ENCODE peak calls at places on chromosomes 5 and 9, in nine cellular contexts. C is spleen, Q is transverse colon, G is K562, P is GM23338, D is suprapubic skin, M is H1, U is stomach, N is sigmoid colon. V is an unnamed sample.
A peak's percentile ranks its signal among the peaks of the same experiment; 100 is the strongest.

GRCh38 chr5:156155638-156156037 is 171.3 kb upstream of the SGCD start:
- DNase-seq in P (no peak), M (no peak), G (no peak), U (no peak), N (no peak), D (no peak), Q (peak; percentile 9), C (no peak), V (no peak)

GRCh38 chr5:129094924-129095797 is 612 bp downstream of the ISOC1 start:
- DNase-seq in P (peak; percentile 57), M (peak; percentile 81), Q (peak; percentile 79), D (peak; percentile 80), C (peak; percentile 93), U (peak; percentile 68), N (peak; percentile 85), G (peak; percentile 58), V (peak; percentile 25)

GRCh38 chr5:180853522-180853921 is 7.6 kb downstream of the ZFP62 start:
- DNase-seq in N (no peak), D (no peak), P (no peak), Q (no peak), M (no peak), U (no peak), C (no peak), G (no peak), V (no peak)

GRCh38 chr5:143172736-143173135 is 230.8 kb downstream of the NR3C1 start:
- DNase-seq in P (no peak), M (no peak), D (no peak), N (no peak), G (no peak), C (no peak), U (no peak), Q (no peak), V (no peak)

GRCh38 chr5:15772131-15772530 is 272.2 kb downstream of the FBXL7 start:
- DNase-seq in M (no peak), P (no peak), C (no peak), D (no peak), U (no peak), Q (no peak), N (no peak), G (no peak), V (no peak)

GRCh38 chr5:142475102-142475501 is 150.3 kb upstream of the SPRY4 start:
- DNase-seq in C (no peak), M (peak; percentile 56), Q (no peak), D (no peak), U (no peak), G (no peak), N (no peak), P (peak; percentile 61), V (no peak)

GRCh38 chr9:19048966-19049871 is at the start of gene RRAGA:
- DNase-seq in G (peak; percentile 89), P (peak; percentile 98), C (peak; percentile 98), Q (peak; percentile 96), D (peak; percentile 96), U (peak; percentile 96), M (peak; percentile 97), N (peak; percentile 97), V (peak; percentile 85)

GRCh38 chr5:65030056-65030455 is 261.3 kb downstream of the CWC27 start:
- DNase-seq in M (no peak), P (no peak), D (no peak), N (no peak), G (no peak), C (no peak), U (no peak), Q (no peak), V (no peak)

GRCh38 chr9:89810434-89810833 is 205.6 kb downstream of the GADD45G start:
- DNase-seq in G (no peak), C (no peak), M (no peak), N (no peak), D (no peak), U (no peak), Q (no peak), P (no peak), V (no peak)

GRCh38 chr5:140011297-140011802 is 31.7 kb downstream of the NRG2 start:
- DNase-seq in D (no peak), M (no peak), Q (no peak), P (no peak), N (no peak), C (no peak), U (no peak), G (no peak), V (no peak)

GRCh38 chr9:36191290-36191645 is 547 bp downstream of the CLTA start:
- DNase-seq in U (peak; percentile 35), G (no peak), C (peak; percentile 86), M (no peak), Q (peak; percentile 35), N (peak; percentile 72), D (no peak), P (peak; percentile 54), V (no peak)

GRCh38 chr9:5382479-5382878 is 42.8 kb upstream of the RLN1 start:
- DNase-seq in G (no peak), Q (no peak), D (no peak), N (no peak), U (no peak), M (no peak), C (no peak), P (no peak), V (no peak)

DNA sequence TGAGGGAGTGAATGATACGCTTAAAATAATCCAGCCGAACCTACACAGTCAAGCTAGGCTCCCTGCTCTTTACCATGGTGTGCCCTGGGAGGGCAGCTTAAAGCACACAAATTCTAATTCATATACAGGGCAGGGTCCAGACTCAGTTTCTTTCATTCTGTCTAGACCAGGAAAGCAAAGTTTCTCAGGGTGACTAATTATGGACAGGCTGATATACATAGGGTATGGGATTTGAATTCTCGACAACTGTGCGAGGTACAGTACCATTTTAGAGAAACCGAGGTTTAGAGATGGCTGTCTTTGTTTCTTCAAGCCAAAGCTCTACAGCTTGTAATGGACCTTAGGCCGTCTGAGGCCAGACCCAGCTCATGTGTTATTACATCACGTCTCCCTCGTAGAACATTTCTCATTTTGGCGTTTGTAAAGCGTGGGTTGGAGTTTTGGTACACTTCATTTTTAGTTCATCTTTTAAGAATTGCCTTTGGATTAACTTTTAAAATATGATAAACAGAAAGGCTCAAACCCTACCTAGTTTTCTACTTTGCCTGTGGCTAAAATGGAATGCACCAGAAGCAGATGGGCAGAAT is 2.8 kb downstream of the PTGER4 start:
- DNase-seq in P (no peak), N (peak; percentile 74), G (no peak), M (no peak), Q (no peak), C (no peak), D (no peak), U (no peak), V (no peak)
- TF ChIP-seq POLR2AphosphoS5 in P (no peak), N (peak; percentile 78), G (no peak), M (no peak), Q (peak; percentile 63), C (peak; percentile 51), D (no peak), U (peak; percentile 39), V (no peak)

DNA sequence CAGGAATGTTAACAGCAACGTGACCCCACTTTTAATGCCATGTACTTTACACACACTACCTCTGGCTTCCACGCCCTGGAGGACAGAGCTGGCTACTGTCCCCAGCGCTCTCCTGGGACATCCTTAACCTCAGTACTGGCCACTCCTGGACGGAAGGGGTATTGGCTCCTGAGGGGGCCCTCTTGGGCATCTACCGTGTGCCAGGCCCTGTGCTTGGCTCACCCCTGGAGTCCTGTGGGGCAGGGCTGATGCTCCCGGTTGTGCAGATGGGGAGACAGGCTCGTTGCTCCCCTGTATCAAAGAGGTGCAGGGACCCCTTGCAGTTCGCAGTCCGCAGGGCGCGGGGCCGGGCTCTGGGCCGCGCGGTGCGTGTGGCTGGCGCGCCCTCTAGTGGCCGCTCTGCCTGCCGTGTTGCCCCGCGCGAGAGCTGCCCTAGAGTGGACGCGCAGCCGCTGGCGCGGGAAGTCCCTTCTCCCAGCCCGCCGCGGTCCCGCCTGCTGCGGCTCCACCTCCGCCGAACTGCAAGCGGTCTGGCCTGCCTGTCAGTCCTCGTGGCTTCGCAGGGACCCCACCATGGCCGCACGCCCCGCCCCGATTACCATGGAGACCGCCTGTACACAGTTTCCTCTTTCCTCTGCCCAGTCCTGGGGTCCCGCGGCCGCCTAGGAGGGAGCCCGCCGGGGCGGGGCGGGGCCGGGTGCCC is at the start of gene WDR38:
- DNase-seq in N (peak; percentile 85), D (peak; percentile 88), U (peak; percentile 78), P (peak; percentile 89), C (peak; percentile 95), Q (peak; percentile 76), G (peak; percentile 92), M (peak; percentile 92), V (peak; percentile 86)
- TF ChIP-seq POLR2AphosphoS5 in N (peak; percentile 2), D (no peak), U (peak; percentile 21), P (no peak), C (no peak), Q (no peak), G (no peak), M (no peak), V (no peak)

GRCh38 chr5:3607541-3608147 is 12.0 kb downstream of the IRX1 start:
- DNase-seq in N (no peak), Q (no peak), C (peak; percentile 33), P (no peak), M (no peak), D (no peak), G (no peak), U (no peak), V (no peak)
- TF ChIP-seq POLR2AphosphoS5 in N (no peak), Q (no peak), C (no peak), P (no peak), M (no peak), D (no peak), G (no peak), U (no peak), V (no peak)

GRCh38 chr9:97307091-97307490 is 368 bp upstream of the CCDC180 start:
- DNase-seq in N (no peak), G (peak; percentile 58), U (peak; percentile 68), C (peak; percentile 85), P (peak; percentile 99), Q (peak; percentile 65), M (peak; percentile 97), D (no peak), V (no peak)

GRCh38 chr9:97305501-97306298 is 1.8 kb upstream of the CCDC180 start:
- DNase-seq in N (no peak), M (no peak), C (no peak), U (no peak), Q (no peak), D (no peak), P (no peak), G (no peak), V (no peak)

GRCh38 chr9:97309260-97309659 is 1.8 kb downstream of the CCDC180 start:
- DNase-seq in C (no peak), Q (no peak), D (no peak), U (no peak), G (no peak), N (no peak), P (no peak), M (peak; percentile 29), V (no peak)

GRCh38 chr9:97310023-97310422 is 2.6 kb downstream of the CCDC180 start:
- DNase-seq in U (no peak), Q (no peak), D (no peak), M (peak; percentile 28), N (no peak), C (no peak), G (no peak), P (no peak), V (no peak)

DNA sequence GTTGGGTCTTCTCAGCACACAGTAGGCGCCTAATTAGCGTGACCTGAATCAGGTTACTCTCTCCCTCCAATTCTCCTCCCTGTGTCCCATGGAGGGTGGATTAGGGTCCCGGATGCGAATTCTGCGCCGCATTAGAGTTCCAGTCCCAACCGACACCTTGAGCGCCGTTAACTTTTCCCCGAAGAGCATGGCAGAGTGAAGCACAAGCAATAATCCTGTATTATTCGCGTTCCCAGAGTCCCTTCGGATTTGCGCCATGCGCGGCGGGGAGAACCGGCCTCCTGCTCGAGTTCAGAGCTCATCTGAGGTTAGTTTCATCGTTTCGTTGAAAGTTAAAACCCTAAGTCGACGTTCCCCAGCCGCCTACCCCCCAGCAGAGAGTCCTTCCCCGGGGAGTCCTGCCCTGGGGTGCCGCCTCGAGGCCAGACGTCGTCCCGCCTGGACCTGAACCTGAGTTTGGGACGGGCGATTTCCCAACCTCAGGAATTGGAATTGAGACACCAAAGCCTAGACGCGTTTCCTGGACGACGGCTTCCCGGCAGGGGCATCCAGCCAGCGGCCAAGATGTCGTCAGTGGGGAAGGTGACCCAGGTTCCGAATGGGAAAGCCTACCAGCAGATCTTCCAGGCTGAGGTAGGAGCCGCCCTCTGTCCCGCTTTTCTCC is at the start of gene CCDC180:
- DNase-seq in N (no peak), M (peak; percentile 38), P (peak; percentile 53), Q (no peak), C (peak; percentile 70), D (no peak), U (no peak), G (no peak), V (no peak)
- TF ChIP-seq POLR2AphosphoS5 in N (peak; percentile 29), M (no peak), P (no peak), Q (no peak), C (no peak), D (no peak), U (peak; percentile 31), G (no peak), V (no peak)

V was measured in GM12891.